ENCODE peak calls at places on chromosomes 11 and 22, in nine cellular contexts. K is thoracic aorta, R is cardiac fibroblast, E is mucosa of descending colon, Q is pancreas, N is AG04450, T is AG10803, J is lower leg skin, O is H7. F is an unnamed sample.

GRCh38 chr11:65498977-65499712 is at the start of gene MALAT1:
- DNase-seq in K (peak; percentile 78), R (peak; percentile 98), E (peak; percentile 96), Q (peak; percentile 94), N (peak; percentile 95), T (peak; percentile 97), J (peak; percentile 94), O (peak; percentile 78), F (no peak)

GRCh38 chr11:129881570-129882170 is 13.7 kb downstream of the NFRKB start:
- DNase-seq in K (no peak), R (peak; percentile 37), E (peak; percentile 55), Q (no peak), N (no peak), T (peak; percentile 17), J (no peak), O (peak; percentile 82), F (no peak)

GRCh38 chr11:91783173-91783572 is 441.4 kb upstream of the FAT3 start:
- DNase-seq in K (no peak), R (no peak), E (no peak), Q (no peak), N (no peak), T (no peak), J (no peak), O (no peak), F (no peak)

GRCh38 chr11:9643751-9644150 is 20.1 kb upstream of the SWAP70 start:
- DNase-seq in K (no peak), R (no peak), E (no peak), Q (no peak), N (no peak), T (no peak), J (no peak), O (no peak), F (no peak)

GRCh38 chr11:48001438-48002021 is 21.2 kb downstream of the PTPRJ start:
- DNase-seq in K (no peak), R (peak; percentile 75), E (peak; percentile 52), Q (no peak), N (peak; percentile 63), T (peak; percentile 53), J (no peak), O (no peak), F (peak; percentile 64)

GRCh38 chr11:31246451-31247165 is 122.9 kb downstream of the DCDC1 start:
- DNase-seq in K (no peak), R (peak; percentile 79), E (no peak), Q (no peak), N (no peak), T (peak; percentile 42), J (peak; percentile 21), O (no peak), F (no peak)

GRCh38 chr11:70317576-70318305 is 47.3 kb downstream of the PPFIA1 start:
- DNase-seq in K (no peak), R (no peak), E (no peak), Q (no peak), N (no peak), T (no peak), J (no peak), O (no peak), F (no peak)

GRCh38 chr22:30386608-30386959 is 627 bp downstream of the RNF215 start:
- DNase-seq in K (no peak), R (no peak), E (no peak), Q (peak; percentile 55), N (no peak), T (no peak), J (no peak), O (no peak), F (no peak)

GRCh38 chr22:33803371-33803770 is 116.9 kb downstream of the LARGE1 start:
- DNase-seq in K (no peak), R (peak; percentile 85), E (no peak), Q (no peak), N (peak; percentile 90), T (peak; percentile 97), J (peak; percentile 23), O (no peak), F (peak; percentile 87)

GRCh38 chr22:33715626-33716025 is 204.7 kb downstream of the LARGE1 start:
- DNase-seq in K (no peak), R (no peak), E (no peak), Q (no peak), N (no peak), T (no peak), J (no peak), O (no peak), F (no peak)

GRCh38 chr22:24434472-24435322 is 7.3 kb downstream of the ADORA2A start:
- DNase-seq in K (no peak), R (peak; percentile 64), E (peak; percentile 65), Q (no peak), N (no peak), T (no peak), J (no peak), O (peak; percentile 42), F (no peak)

GRCh38 chr11:112564228-112564955 is 303.7 kb upstream of the PLET1 start:
- DNase-seq in K (no peak), R (peak; percentile 46), E (peak; percentile 23), Q (no peak), N (peak; percentile 53), T (peak; percentile 30), J (peak; percentile 28), O (no peak), F (no peak)

GRCh38 chr11:23778971-23779370 is 717.9 kb upstream of the LUZP2 start:
- DNase-seq in K (no peak), R (peak; percentile 7), E (no peak), Q (no peak), N (no peak), T (peak; percentile 41), J (no peak), O (no peak), F (no peak)

GRCh38 chr11:44707094-44707493 is 19.7 kb upstream of the TSPAN18 start:
- DNase-seq in K (no peak), R (no peak), E (no peak), Q (no peak), N (no peak), T (no peak), J (no peak), O (no peak), F (no peak)

GRCh38 chr22:36331912-36332622 is 55.7 kb downstream of the MYH9 start:
- DNase-seq in K (no peak), R (peak; percentile 63), E (peak; percentile 73), Q (peak; percentile 64), N (no peak), T (peak; percentile 47), J (peak; percentile 85), O (peak; percentile 60), F (no peak)

GRCh38 chr22:32528316-32528715 is 53.7 kb downstream of the FBXO7 start:
- DNase-seq in K (no peak), R (no peak), E (no peak), Q (no peak), N (no peak), T (no peak), J (no peak), O (no peak), F (no peak)

GRCh38 chr11:32829680-32830412 is at the start of gene PRRG4:
- DNase-seq in K (no peak), R (peak; percentile 41), E (peak; percentile 88), Q (peak; percentile 73), N (no peak), T (peak; percentile 20), J (peak; percentile 48), O (peak; percentile 84), F (no peak)
- H3K4me3 ChIP-seq in K (peak within 1 kb of the TSS; percentile 79), R (peak within 1 kb of the TSS; percentile 52), E (peak within 1 kb of the TSS; percentile 71), Q (peak within 1 kb of the TSS; percentile 85), N (peak within 1 kb of the TSS; percentile 61), T (peak within 1 kb of the TSS; percentile 59), J (peak within 1 kb of the TSS; percentile 57), O (peak within 1 kb of the TSS; percentile 66), F (peak within 1 kb of the TSS; percentile 55)

GRCh38 chr22:41449321-41449720 is 2.7 kb upstream of the TOB2 start:
- DNase-seq in K (no peak), R (peak; percentile 16), E (peak; percentile 18), Q (peak; percentile 15), N (no peak), T (no peak), J (peak; percentile 34), O (no peak), F (no peak)
- H3K4me3 ChIP-seq in K (no peak overlapping the region), R (no peak overlapping the region), E (no peak overlapping the region), Q (no peak overlapping the region), N (no peak overlapping the region), T (no peak overlapping the region), J (no peak overlapping the region), O (no peak overlapping the region), F (no peak overlapping the region)

GRCh38 chr22:49948958-49949913 is 11.3 kb upstream of the PIM3 start:
- DNase-seq in K (no peak), R (no peak), E (peak; percentile 86), Q (peak; percentile 96), N (no peak), T (no peak), J (no peak), O (no peak), F (no peak)
- H3K4me3 ChIP-seq in K (no peak overlapping the region), R (no peak overlapping the region), E (peak overlapping the region; percentile 23), Q (peak overlapping the region; percentile 49), N (no peak overlapping the region), T (no peak overlapping the region), J (no peak overlapping the region), O (no peak overlapping the region), F (no peak overlapping the region)

DNA sequence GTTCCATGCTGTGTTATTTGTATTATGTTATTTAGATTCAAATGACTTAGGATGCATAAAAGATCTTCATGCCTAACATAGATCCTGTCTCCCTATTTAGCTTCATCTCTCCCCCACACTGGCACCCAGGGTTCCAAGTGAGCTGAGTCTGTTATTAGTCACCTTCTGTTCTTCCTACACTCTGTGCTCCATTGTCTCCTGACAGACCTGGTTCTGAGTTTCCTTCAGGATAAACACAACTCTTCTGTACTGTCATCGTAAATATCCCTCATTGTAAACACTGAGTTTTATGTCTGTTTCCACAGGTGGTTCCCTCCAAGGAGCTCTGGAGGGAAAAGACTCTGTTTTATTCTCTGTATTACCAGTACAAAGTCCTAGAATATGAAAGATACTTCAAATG is 8.7 kb downstream of the MMP26 start:
- DNase-seq in K (no peak), R (no peak), E (no peak), Q (no peak), N (no peak), T (no peak), J (no peak), O (no peak), F (no peak)
- H3K4me3 ChIP-seq in K (no peak overlapping the region), R (no peak overlapping the region), E (no peak overlapping the region), Q (no peak overlapping the region), N (no peak overlapping the region), T (no peak overlapping the region), J (no peak overlapping the region), O (no peak overlapping the region), F (no peak overlapping the region)

DNA sequence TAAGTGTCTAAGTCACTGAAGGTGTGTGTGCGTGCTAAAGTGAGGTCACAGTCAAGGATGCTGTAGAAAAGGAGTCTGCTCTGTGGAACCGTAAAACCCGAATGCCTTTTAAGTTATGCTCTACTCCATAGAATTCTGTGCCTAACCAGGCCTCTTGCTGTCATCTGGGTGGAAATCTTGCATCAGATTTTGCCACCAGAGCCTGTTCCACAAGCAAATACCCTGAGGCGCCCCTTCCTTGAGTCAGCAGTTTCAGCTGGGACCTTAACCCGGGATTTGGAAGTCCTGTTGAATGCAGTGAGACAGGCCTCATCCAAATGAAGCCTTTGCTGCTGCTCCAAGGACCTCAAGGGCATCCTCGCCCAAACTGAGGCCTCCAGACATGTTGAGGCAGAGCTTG is 109.8 kb downstream of the WNT11 start:
- DNase-seq in K (no peak), R (no peak), E (no peak), Q (no peak), N (no peak), T (no peak), J (no peak), O (no peak), F (no peak)
- H3K4me3 ChIP-seq in K (no peak overlapping the region), R (no peak overlapping the region), E (no peak overlapping the region), Q (no peak overlapping the region), N (no peak overlapping the region), T (no peak overlapping the region), J (no peak overlapping the region), O (no peak overlapping the region), F (no peak overlapping the region)

F was measured in AG04449.